ENCODE peak calls at places on chromosomes 7 and 10, in five cellular contexts. E is H1, B is H9, Z is neuronal stem cell, T is IMR-90. C is an unnamed sample.

GRCh38 chr10:35635576-35635975 is 6.5 kb downstream of the FZD8 start:
- DNase-seq in E (no peak), B (peak), Z (peak), T (peak), C (peak)

GRCh38 chr7:30183712-30184372 is 49.1 kb downstream of the MTURN start:
- DNase-seq in E (no peak), B (no peak), Z (no peak), T (no peak), C (no peak)

GRCh38 chr7:90298145-90299038 is 22.7 kb downstream of the FAM237B start:
- DNase-seq in E (no peak), B (no peak), Z (no peak), T (peak), C (peak)

GRCh38 chr7:55476852-55477780 is 95.2 kb downstream of the VOPP1 start:
- DNase-seq in E (no peak), B (peak), Z (no peak), T (no peak), C (no peak)

GRCh38 chr7:44305564-44306507 is 19.6 kb downstream of the CAMK2B start:
- DNase-seq in E (no peak), B (no peak), Z (no peak), T (no peak), C (no peak)

GRCh38 chr7:8157296-8157695 is 104.7 kb downstream of the ICA1 start:
- DNase-seq in E (no peak), B (no peak), Z (no peak), T (no peak), C (no peak)

GRCh38 chr7:137574836-137575235 is 231.3 kb upstream of the PTN start:
- DNase-seq in E (no peak), B (no peak), Z (no peak), T (peak), C (no peak)

GRCh38 chr7:98681496-98681895 is 64.4 kb downstream of the NPTX2 start:
- DNase-seq in E (no peak), B (no peak), Z (no peak), T (no peak), C (no peak)

GRCh38 chr10:101552445-101552844 is 35.6 kb downstream of the POLL start:
- DNase-seq in E (no peak), B (no peak), Z (no peak), T (no peak), C (no peak)

GRCh38 chr7:158685727-158686126 is 18.9 kb downstream of the NCAPG2 start:
- DNase-seq in E (no peak), B (no peak), Z (no peak), T (peak), C (no peak)

GRCh38 chr7:29297194-29297890 is 102.8 kb downstream of the CHN2 start:
- DNase-seq in E (no peak), B (peak), Z (no peak), T (no peak), C (no peak)

GRCh38 chr10:3194871-3195270 is 22.3 kb upstream of the PITRM1 start:
- DNase-seq in E (no peak), B (no peak), Z (no peak), T (no peak), C (no peak)

GRCh38 chr7:295155-296154 is 5.5 kb downstream of the FOXL3 start:
- DNase-seq in E (no peak), B (peak), Z (no peak), T (no peak), C (no peak)

GRCh38 chr7:149690688-149691446 is 82.5 kb downstream of the ZNF467 start:
- DNase-seq in E (peak), B (peak), Z (no peak), T (peak), C (peak)

GRCh38 chr7:114988755-114989154 is 66.9 kb downstream of the MDFIC start:
- DNase-seq in E (no peak), B (no peak), Z (no peak), T (peak), C (peak)

DNA sequence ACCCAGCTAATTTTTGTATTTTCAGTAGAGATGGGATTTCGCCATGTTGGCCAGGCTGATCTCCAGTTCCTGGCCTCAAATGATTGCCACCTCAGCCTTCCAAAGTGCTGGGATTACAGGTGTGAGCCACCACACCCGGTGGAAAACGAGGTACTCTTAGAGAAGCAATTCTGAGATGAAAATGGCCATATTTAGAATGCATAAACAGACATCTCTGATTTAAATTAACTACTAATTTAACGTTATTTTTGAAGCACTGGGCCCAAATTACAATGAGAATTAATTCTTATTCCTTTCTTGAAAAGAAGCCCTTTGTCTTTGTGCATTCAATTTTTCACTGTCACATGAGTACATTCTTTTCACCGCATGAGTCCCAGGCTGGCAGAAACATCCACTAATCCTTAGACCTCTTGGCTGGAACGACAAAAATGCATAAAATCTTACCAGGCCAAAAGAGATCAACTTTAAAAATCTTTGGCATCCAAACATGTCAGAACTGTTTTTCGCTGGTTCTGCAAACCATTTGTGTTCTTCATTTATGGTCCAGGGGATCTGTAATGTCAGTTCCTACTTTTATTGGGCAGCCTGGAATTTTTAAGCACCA is 60.1 kb upstream of the CAPZA2 start:
- DNase-seq in E (no peak), B (no peak), Z (peak), T (peak), C (no peak)
- H3K14ac ChIP-seq in E (no peak), B (no peak), Z (no peak), T (no peak), C (no peak)

DNA sequence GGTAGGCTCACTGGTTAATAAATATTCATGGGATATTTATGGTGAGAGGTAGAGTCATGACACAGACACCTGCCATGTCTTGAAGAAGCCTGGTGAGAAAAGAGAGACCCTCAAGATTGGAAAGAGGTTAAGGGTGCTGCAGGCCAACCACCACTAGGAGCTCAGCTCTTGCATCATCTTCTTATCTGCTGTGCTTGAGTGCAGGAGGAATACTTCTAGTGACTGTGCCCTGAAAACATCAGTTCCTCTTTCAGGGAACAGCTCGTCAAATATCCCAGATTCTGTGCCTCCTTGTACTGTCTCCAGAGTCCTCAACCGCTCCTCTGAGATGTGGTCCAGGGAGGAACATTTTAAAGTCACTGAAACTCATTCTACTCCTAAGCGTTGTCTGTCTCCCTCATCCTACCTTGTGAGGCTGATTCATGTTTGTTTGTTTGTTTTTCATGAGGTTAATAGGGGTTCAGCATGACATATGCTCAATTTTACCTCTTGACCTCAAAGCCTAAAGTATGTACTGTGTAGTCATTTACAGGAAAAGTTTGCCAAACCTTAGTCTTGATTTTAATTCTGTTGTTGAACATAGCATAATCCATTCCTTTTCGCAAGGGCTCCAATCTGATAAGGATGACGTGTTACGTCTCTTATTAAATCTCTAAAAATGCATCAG is 293.1 kb downstream of the C7orf25 start:
- DNase-seq in E (no peak), B (no peak), Z (no peak), T (no peak), C (no peak)
- H3K14ac ChIP-seq in E (no peak), B (no peak), Z (no peak), T (no peak), C (no peak)

GRCh38 chr10:110810625-110811024 is 61.1 kb upstream of the PDCD4 start:
- DNase-seq in E (no peak), B (no peak), Z (no peak), T (no peak), C (no peak)

GRCh38 chr10:110813743-110814472 is 57.8 kb upstream of the PDCD4 start:
- DNase-seq in E (no peak), B (no peak), Z (no peak), T (no peak), C (no peak)

GRCh38 chr10:110812583-110812982 is 59.1 kb upstream of the PDCD4 start:
- DNase-seq in E (no peak), B (no peak), Z (no peak), T (no peak), C (no peak)

GRCh38 chr10:110808619-110809018 is 63.1 kb upstream of the PDCD4 start:
- DNase-seq in E (no peak), B (no peak), Z (no peak), T (no peak), C (no peak)

DNA sequence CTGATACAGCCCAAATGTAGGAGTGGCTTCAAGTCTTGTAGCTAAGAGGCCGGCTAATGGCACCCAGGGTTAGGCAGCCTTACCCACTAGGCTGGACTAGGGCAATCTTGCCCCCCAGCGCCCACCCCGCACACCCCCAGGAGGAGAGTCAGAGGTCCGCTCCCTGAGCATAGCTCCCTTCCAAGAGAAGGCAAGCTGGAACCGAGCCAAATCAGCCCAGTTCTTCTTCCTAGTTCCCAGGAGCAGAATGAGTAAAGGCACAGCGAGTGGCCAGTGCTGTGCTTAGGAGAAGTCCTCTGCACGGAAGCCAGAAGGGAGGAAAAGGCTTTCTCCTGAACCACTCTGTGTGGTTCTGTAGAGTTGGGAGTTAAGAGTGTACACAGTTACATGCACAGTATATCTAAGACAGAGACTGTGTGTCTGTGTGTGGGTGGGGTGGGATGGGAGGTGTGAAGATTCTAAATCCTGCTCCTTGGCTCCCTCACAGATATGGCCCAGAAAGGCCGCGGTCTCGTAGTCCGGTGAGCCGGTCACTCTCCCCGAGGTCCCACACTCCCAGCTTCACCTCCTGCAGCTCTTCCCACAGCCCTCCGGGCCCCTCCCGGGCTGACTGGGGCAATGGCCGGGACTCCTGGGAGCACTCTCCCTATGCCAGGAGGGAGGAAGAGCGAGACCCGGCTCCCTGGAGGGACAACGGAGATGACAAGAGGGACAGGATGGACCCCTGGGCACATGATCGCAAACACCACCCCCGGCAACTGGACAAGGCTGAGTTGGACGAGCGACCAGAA is 59.7 kb upstream of the PDCD4 start:
- DNase-seq in E (no peak), B (no peak), Z (no peak), T (no peak), C (no peak)
- H3K14ac ChIP-seq in E (no peak), B (no peak), Z (no peak), T (no peak), C (no peak)

GRCh38 chr7:25180946-25181345 is 47.3 kb downstream of the NPVF start:
- DNase-seq in E (no peak), B (peak), Z (no peak), T (no peak), C (peak)

GRCh38 chr7:25180592-25180923 is 47.7 kb downstream of the NPVF start:
- DNase-seq in E (no peak), B (no peak), Z (no peak), T (no peak), C (no peak)

GRCh38 chr7:25181537-25181936 is 46.7 kb downstream of the NPVF start:
- DNase-seq in E (no peak), B (no peak), Z (no peak), T (no peak), C (no peak)

GRCh38 chr7:25179325-25179724 is 49.0 kb downstream of the NPVF start:
- DNase-seq in E (no peak), B (no peak), Z (no peak), T (no peak), C (no peak)

DNA sequence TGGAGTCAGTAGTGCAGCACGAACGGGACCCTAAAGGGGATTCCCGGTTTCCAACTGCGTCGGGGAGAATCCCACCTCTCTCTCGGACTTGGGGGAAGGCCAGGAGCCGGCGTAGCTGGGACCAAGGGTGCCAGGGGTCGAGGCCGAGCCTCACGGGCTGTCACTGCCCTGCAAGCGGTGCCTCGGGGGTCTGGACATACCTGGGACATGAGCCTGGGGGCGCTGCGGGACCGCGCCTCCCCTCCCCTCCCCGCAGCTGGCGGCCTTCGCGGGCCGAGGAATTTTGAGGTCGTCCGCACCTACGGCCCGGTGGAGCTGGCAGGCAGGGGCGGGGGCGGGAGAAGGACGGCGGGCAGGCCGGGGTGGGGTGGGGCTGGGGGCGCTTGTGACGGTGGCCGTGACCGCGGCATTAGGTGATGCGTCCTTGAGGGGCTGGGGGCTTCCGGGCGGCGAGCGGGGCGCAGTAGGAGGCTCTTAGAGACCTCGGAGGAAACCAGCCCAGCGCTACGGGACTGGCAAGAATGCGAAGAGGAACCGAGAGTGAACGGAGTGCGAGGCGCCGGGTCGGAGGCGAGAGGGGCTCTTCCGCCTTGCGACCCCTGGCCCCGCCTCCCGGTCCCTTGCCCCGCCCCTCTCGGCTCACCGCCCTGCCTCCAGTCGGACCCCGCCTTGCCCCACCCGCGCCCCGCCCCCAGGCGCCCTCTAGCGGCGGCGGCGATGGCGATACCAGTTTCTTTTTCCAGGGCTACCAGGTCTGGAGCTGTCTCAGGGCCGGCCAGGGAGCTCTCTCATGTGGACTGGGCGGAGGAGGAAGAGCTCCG is 48.3 kb downstream of the NPVF start:
- DNase-seq in E (peak), B (peak), Z (peak), T (peak), C (peak)
- H3K14ac ChIP-seq in E (no peak), B (no peak), Z (no peak), T (peak), C (peak)

DNA sequence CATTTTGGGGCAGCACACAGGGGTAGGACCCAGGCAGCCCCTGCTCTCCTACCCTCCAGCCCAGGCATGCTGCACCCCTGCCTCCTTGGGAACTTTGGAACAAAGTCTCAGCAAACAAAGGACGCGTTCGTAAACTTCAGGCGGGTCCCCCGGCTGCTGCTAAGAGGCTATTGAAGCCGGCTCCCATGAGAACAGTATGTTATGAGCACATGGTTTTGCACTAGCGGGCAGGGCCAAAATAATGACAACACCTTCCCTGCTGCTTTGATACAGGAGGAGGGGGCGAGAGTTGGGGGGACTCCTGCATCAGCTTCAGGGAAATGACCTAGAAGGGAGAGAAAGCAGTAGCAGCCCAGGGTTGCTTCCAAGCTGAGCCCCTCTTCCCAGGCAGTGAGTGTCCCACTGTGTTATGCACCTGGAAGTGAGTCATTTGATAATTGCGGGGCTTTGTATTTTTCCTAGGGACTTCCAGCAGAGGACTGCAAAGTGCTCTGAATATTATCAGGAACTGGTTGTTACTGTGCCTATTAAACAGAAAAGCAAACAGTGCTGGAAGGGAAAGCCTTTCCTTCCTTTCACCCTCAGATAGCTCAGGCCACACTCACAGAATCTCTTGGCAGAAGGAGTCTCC is 6.9 kb downstream of the ITPRIP start:
- DNase-seq in E (no peak), B (peak), Z (no peak), T (peak), C (peak)
- H3K14ac ChIP-seq in E (no peak), B (no peak), Z (no peak), T (peak), C (no peak)

GRCh38 chr7:2823124-2823523 is 21.0 kb downstream of the GNA12 start:
- DNase-seq in E (no peak), B (no peak), Z (no peak), T (no peak), C (no peak)
- H3K14ac ChIP-seq in E (no peak), B (no peak), Z (no peak), T (peak), C (no peak)

C was measured in mesenchymal stem cell.